ENCODE peak calls at places on chromosomes 2 and 18, in four cellular contexts. O is left ventricle myocardium inferior; N is endothelial cell of umbilical vein; G is CD8-positive, alpha-beta T cell. E is an unnamed sample. For H3K36me3, the result is how much of the 10 kb centered on the place peaks cover.

GRCh38 chr2:46847726-46848421 is 67.7 kb downstream of the MCFD2 start:
- DNase-seq in G (no peak), N (no peak), O (no peak), E (no peak)

GRCh38 chr2:111173338-111173737 is 52.6 kb downstream of the BCL2L11 start:
- DNase-seq in G (no peak), O (no peak), N (no peak), E (no peak)

GRCh38 chr2:48693066-48693465 is 62.5 kb downstream of the LHCGR start:
- DNase-seq in O (no peak), N (no peak), G (no peak), E (no peak)

GRCh38 chr2:46970334-46971288 is 55.0 kb upstream of the MCFD2 start:
- DNase-seq in G (no peak), N (peak), O (peak), E (no peak)

GRCh38 chr2:127678531-127678930 is 3.2 kb upstream of the LIMS2 start:
- DNase-seq in O (no peak), N (no peak), G (no peak), E (no peak)

GRCh38 chr18:63470751-63471150 is 6.0 kb upstream of the SERPINB5 start:
- DNase-seq in N (no peak), G (no peak), O (no peak), E (no peak)

GRCh38 chr2:85602476-85603234 is at the start of gene TMEM150A:
- DNase-seq in N (peak), G (peak), O (peak), E (peak)

GRCh38 chr2:8636691-8637636 is 44.9 kb upstream of the ID2 start:
- DNase-seq in G (no peak), O (no peak), N (no peak), E (no peak)

GRCh38 chr18:37161491-37161890 is 332.6 kb downstream of the KIAA1328 start:
- DNase-seq in O (no peak), N (no peak), G (no peak), E (no peak)

GRCh38 chr2:174796319-174796771 is 32.1 kb upstream of the CHRNA1 start:
- DNase-seq in G (no peak), N (no peak), O (no peak), E (no peak)

GRCh38 chr18:70135604-70136003 is 69.9 kb downstream of the RTTN start:
- DNase-seq in N (peak), O (no peak), G (no peak), E (no peak)

GRCh38 chr2:49988301-49988700 is 834.0 kb upstream of the FSHR start:
- DNase-seq in G (no peak), O (no peak), N (no peak), E (no peak)

GRCh38 chr2:8119782-8120551 is 561.9 kb upstream of the ID2 start:
- DNase-seq in N (no peak), O (no peak), G (no peak), E (no peak)

GRCh38 chr2:47271054-47272000 is 116.2 kb upstream of the STPG4 start:
- DNase-seq in N (no peak), O (no peak), G (no peak), E (no peak)

GRCh38 chr2:26561918-26562810 is 79.0 kb downstream of the CIB4 start:
- DNase-seq in G (no peak), N (peak), O (peak), E (no peak)

GRCh38 chr18:79637921-79638855 is 41.4 kb upstream of the CTDP1 start:
- DNase-seq in G (no peak), O (no peak), N (no peak), E (peak)

GRCh38 chr2:22893773-22894517 is 491.0 kb upstream of the KLHL29 start:
- DNase-seq in N (no peak), O (no peak), G (no peak), E (peak)

GRCh38 chr18:66833646-66834045 is 229.8 kb upstream of the CDH19 start:
- DNase-seq in G (no peak), O (no peak), N (no peak), E (no peak)

GRCh38 chr2:125456851-125457250 is 1199.1 kb upstream of the GYPC start:
- DNase-seq in O (no peak), N (no peak), G (no peak), E (no peak)

GRCh38 chr2:224711859-224712258 is 4.3 kb downstream of the CCDC195 start:
- DNase-seq in N (no peak), O (no peak), G (no peak), E (no peak)

DNA sequence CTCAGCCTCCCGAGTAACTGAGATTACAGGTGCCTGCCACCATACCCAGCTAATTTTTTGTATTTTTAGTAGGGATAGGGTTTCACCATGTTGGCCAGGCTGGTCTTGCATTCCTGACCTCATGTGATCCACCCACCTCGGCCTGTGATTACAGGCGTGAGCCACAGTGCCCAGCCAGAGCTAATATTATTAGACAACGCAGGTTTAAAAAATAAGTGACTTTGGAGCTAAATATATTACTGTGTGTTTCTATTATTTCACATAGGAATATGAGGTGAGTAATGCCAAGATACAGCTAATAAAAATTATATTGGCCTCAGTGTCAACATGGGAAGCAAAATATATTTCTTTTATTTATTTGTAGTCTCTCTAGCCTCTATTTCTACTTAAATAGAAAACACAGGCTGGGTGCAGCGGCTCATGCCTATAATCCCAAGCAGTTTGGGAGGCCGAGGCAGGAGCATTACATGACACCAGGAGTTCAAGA is 120.2 kb downstream of the C2orf74 start:
- DNase-seq in O (no peak), N (no peak), G (no peak), E (no peak)
- H3K36me3 ChIP-seq in O (half or more), N (under half), G (under half), E (half or more)

GRCh38 chr2:77977486-77978063 is 455.4 kb upstream of the LRRTM4 start:
- DNase-seq in N (no peak), O (no peak), G (no peak), E (no peak)
- TF ChIP-seq CTCF in N (no peak), O (no peak), G (no peak), E (peak)

DNA sequence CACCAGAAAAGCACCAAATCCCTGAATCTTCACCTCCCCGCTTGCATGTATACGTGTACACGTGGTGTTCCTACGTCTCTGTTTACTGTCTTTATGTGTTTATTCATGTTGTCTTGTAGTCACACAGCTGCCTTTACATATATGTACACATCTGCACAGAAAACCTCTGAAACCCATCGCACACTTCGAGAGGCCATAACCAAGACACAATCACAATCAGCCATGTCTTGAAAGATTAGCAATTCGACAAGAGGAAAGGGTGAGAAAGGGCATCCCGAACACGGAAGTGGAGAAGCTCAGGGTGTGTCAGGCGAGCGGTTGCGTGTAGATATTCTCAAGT is 98.1 kb downstream of the PLB1 start:
- DNase-seq in O (no peak), G (no peak), N (no peak), E (no peak)
- H3K27ac ChIP-seq in O (peak), G (no peak), N (peak), E (no peak)

DNA sequence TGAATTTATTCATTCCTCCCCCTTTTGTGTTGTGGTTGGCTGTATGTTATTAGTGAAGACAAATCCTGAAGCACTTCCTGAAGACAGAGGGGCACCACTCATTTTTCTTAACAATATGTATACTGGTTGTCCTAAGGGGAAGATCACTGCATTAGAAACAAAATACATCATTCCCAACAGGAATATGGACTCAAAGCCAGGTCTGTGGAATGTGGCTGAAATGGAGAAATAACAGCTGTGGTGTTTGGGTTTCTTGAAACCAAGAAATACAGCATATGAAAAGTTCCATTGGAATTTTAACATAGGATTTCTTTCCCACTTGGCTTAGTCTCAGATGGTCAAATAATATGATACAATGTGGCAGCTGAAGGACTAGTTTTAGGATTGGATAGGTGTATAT is 267.6 kb downstream of the KCNE4 start:
- DNase-seq in N (no peak), O (no peak), G (no peak), E (no peak)
- H3K36me3 ChIP-seq in N (under half), O (under half), G (under half), E (under half)

E was measured in WERI-Rb-1.